ENCODE peak calls at places on chromosomes 7 and 10, in five cellular contexts. G is stimulated activated CD8-positive, alpha-beta memory T cell treated with anti-CD3 and anti-CD28 coated beads, Interleukin-15, amount 100 ng/mL, for 4 hours; W is sigmoid colon; A is endodermal cell; I is NCI-H1694 treated with DMSO at 0.1 percent for 48 hours. N is an unnamed sample.

GRCh38 chr10:81179805-81180452 is 642.2 kb downstream of the SH2D4B start:
- DNase-seq in I (no peak), G (no peak), W (no peak), A (peak; percentile 58), N (no peak)

GRCh38 chr7:42858570-42858969 is 53.3 kb downstream of the C7orf25 start:
- DNase-seq in G (no peak), A (no peak), W (no peak), I (no peak), N (peak; percentile 76)

GRCh38 chr10:131737543-131738395 is 163.0 kb upstream of the PPP2R2D start:
- DNase-seq in G (no peak), I (no peak), W (peak; percentile 57), A (peak; percentile 30), N (no peak)

GRCh38 chr7:44287488-44288380 is 37.7 kb downstream of the CAMK2B start:
- DNase-seq in G (no peak), I (no peak), A (peak; percentile 24), W (peak; percentile 57), N (no peak)

GRCh38 chr7:150415161-150416160 is 35.0 kb upstream of the GIMAP8 start:
- DNase-seq in G (no peak), A (peak; percentile 34), W (no peak), I (no peak), N (no peak)

GRCh38 chr10:30178565-30178964 is 119.2 kb upstream of the JCAD start:
- DNase-seq in G (no peak), W (no peak), A (no peak), I (no peak), N (no peak)

GRCh38 chr10:96642973-96643372 is 56.2 kb upstream of the TM9SF3 start:
- DNase-seq in W (peak; percentile 70), I (peak; percentile 33), A (peak; percentile 90), G (peak; percentile 31), N (peak; percentile 11)

GRCh38 chr10:124291009-124291671 is 127.6 kb downstream of the OAT start:
- DNase-seq in G (no peak), I (no peak), W (peak; percentile 83), A (no peak), N (no peak)

GRCh38 chr10:77661100-77661499 is 23.5 kb upstream of the KCNMA1 start:
- DNase-seq in A (peak; percentile 74), G (no peak), W (no peak), I (no peak), N (no peak)

GRCh38 chr7:7051221-7051877 is 131.0 kb upstream of the C1GALT1 start:
- DNase-seq in A (no peak), G (no peak), W (no peak), I (no peak), N (no peak)

GRCh38 chr7:128863433-128863989 is 855 bp downstream of the ATP6V1F start:
- DNase-seq in A (peak; percentile 87), G (peak; percentile 14), W (no peak), I (peak; percentile 66), N (peak; percentile 36)

GRCh38 chr7:121510302-121510701 is 114.2 kb upstream of the FAM3C start:
- DNase-seq in G (no peak), W (no peak), I (no peak), A (peak; percentile 79), N (no peak)

GRCh38 chr10:76937056-76937665 is 700.4 kb downstream of the KCNMA1 start:
- DNase-seq in G (no peak), I (no peak), A (no peak), W (no peak), N (no peak)

GRCh38 chr7:101856488-101857357 is 39.3 kb downstream of the CUX1 start:
- DNase-seq in A (peak; percentile 84), G (peak; percentile 55), I (no peak), W (peak; percentile 94), N (peak; percentile 98)